ENCODE peak calls at places on chromosome X, in nine cellular contexts. One of them, this sample, is unnamed.

GRCh38 chrX:66012094-66012534 is 27.8 kb downstream of the VSIG4 start:
- DNase-seq in stimulated activated CD4-positive, alpha-beta T cell treated with anti-CD3 and anti-CD28 coated beads, Interleukin-2, amount 100 ng/mL, for 48 hours: no peak
- DNase-seq in M059J: no peak
- DNase-seq in iris pigment epithelial cell: no peak
- DNase-seq in CD8-positive, alpha-beta T cell: no peak
- DNase-seq in smooth muscle cell of the brain vasculature: no peak
- DNase-seq in neural progenitor cell: no peak
- DNase-seq in lower lobe of right lung: no peak
- DNase-seq in cerebellar cortex: no peak
- DNase-seq in this sample: peak; percentile 0

GRCh38 chrX:129145898-129146297 is 377.4 kb downstream of the SMARCA1 start:
- DNase-seq in stimulated activated CD4-positive, alpha-beta T cell treated with anti-CD3 and anti-CD28 coated beads, Interleukin-2, amount 100 ng/mL, for 48 hours: no peak
- DNase-seq in M059J: no peak
- DNase-seq in iris pigment epithelial cell: no peak
- DNase-seq in CD8-positive, alpha-beta T cell: no peak
- DNase-seq in smooth muscle cell of the brain vasculature: no peak
- DNase-seq in neural progenitor cell: no peak
- DNase-seq in lower lobe of right lung: no peak
- DNase-seq in cerebellar cortex: no peak
- DNase-seq in this sample: no peak

GRCh38 chrX:46642145-46642544 is 68.6 kb downstream of the CHST7 start:
- DNase-seq in stimulated activated CD4-positive, alpha-beta T cell treated with anti-CD3 and anti-CD28 coated beads, Interleukin-2, amount 100 ng/mL, for 48 hours: peak; percentile 4
- DNase-seq in M059J: peak; percentile 36
- DNase-seq in iris pigment epithelial cell: no peak
- DNase-seq in CD8-positive, alpha-beta T cell: no peak
- DNase-seq in smooth muscle cell of the brain vasculature: no peak
- DNase-seq in neural progenitor cell: peak; percentile 12
- DNase-seq in lower lobe of right lung: no peak
- DNase-seq in cerebellar cortex: peak; percentile 31
- DNase-seq in this sample: no peak

GRCh38 chrX:115448146-115448545 is 112.8 kb upstream of the PLS3 start:
- DNase-seq in stimulated activated CD4-positive, alpha-beta T cell treated with anti-CD3 and anti-CD28 coated beads, Interleukin-2, amount 100 ng/mL, for 48 hours: no peak
- DNase-seq in M059J: no peak
- DNase-seq in iris pigment epithelial cell: no peak
- DNase-seq in CD8-positive, alpha-beta T cell: no peak
- DNase-seq in smooth muscle cell of the brain vasculature: no peak
- DNase-seq in neural progenitor cell: no peak
- DNase-seq in lower lobe of right lung: no peak
- DNase-seq in cerebellar cortex: no peak
- DNase-seq in this sample: no peak

GRCh38 chrX:28586891-28587635 is at the start of gene IL1RAPL1:
- DNase-seq in stimulated activated CD4-positive, alpha-beta T cell treated with anti-CD3 and anti-CD28 coated beads, Interleukin-2, amount 100 ng/mL, for 48 hours: no peak
- DNase-seq in M059J: peak; percentile 52
- DNase-seq in iris pigment epithelial cell: peak; percentile 77
- DNase-seq in CD8-positive, alpha-beta T cell: no peak
- DNase-seq in smooth muscle cell of the brain vasculature: no peak
- DNase-seq in neural progenitor cell: peak; percentile 42
- DNase-seq in lower lobe of right lung: no peak
- DNase-seq in cerebellar cortex: peak; percentile 82
- DNase-seq in this sample: no peak

GRCh38 chrX:135391734-135392133 is 30.0 kb upstream of the SMIM10L2A start:
- DNase-seq in stimulated activated CD4-positive, alpha-beta T cell treated with anti-CD3 and anti-CD28 coated beads, Interleukin-2, amount 100 ng/mL, for 48 hours: no peak
- DNase-seq in M059J: no peak
- DNase-seq in iris pigment epithelial cell: no peak
- DNase-seq in CD8-positive, alpha-beta T cell: no peak
- DNase-seq in smooth muscle cell of the brain vasculature: no peak
- DNase-seq in neural progenitor cell: no peak
- DNase-seq in lower lobe of right lung: no peak
- DNase-seq in cerebellar cortex: no peak
- DNase-seq in this sample: no peak

GRCh38 chrX:86507337-86507736 is 359.1 kb downstream of the DACH2 start:
- DNase-seq in stimulated activated CD4-positive, alpha-beta T cell treated with anti-CD3 and anti-CD28 coated beads, Interleukin-2, amount 100 ng/mL, for 48 hours: no peak
- DNase-seq in M059J: no peak
- DNase-seq in iris pigment epithelial cell: no peak
- DNase-seq in CD8-positive, alpha-beta T cell: no peak
- DNase-seq in smooth muscle cell of the brain vasculature: no peak
- DNase-seq in neural progenitor cell: peak; percentile 4
- DNase-seq in lower lobe of right lung: no peak
- DNase-seq in cerebellar cortex: no peak
- DNase-seq in this sample: no peak

GRCh38 chrX:77431227-77431626 is 16.0 kb upstream of the FGF16 start:
- DNase-seq in stimulated activated CD4-positive, alpha-beta T cell treated with anti-CD3 and anti-CD28 coated beads, Interleukin-2, amount 100 ng/mL, for 48 hours: no peak
- DNase-seq in M059J: peak; percentile 69
- DNase-seq in iris pigment epithelial cell: no peak
- DNase-seq in CD8-positive, alpha-beta T cell: no peak
- DNase-seq in smooth muscle cell of the brain vasculature: peak; percentile 15
- DNase-seq in neural progenitor cell: no peak
- DNase-seq in lower lobe of right lung: no peak
- DNase-seq in cerebellar cortex: no peak
- DNase-seq in this sample: no peak

GRCh38 chrX:40209951-40210617 is 112.3 kb upstream of the BCOR start:
- DNase-seq in stimulated activated CD4-positive, alpha-beta T cell treated with anti-CD3 and anti-CD28 coated beads, Interleukin-2, amount 100 ng/mL, for 48 hours: no peak
- DNase-seq in M059J: peak; percentile 60
- DNase-seq in iris pigment epithelial cell: peak; percentile 40
- DNase-seq in CD8-positive, alpha-beta T cell: no peak
- DNase-seq in smooth muscle cell of the brain vasculature: no peak
- DNase-seq in neural progenitor cell: no peak
- DNase-seq in lower lobe of right lung: no peak
- DNase-seq in cerebellar cortex: no peak
- DNase-seq in this sample: no peak

GRCh38 chrX:111040377-111041017 is 55.5 kb upstream of the PAK3 start:
- DNase-seq in stimulated activated CD4-positive, alpha-beta T cell treated with anti-CD3 and anti-CD28 coated beads, Interleukin-2, amount 100 ng/mL, for 48 hours: no peak
- DNase-seq in M059J: peak; percentile 81
- DNase-seq in iris pigment epithelial cell: peak; percentile 57
- DNase-seq in CD8-positive, alpha-beta T cell: no peak
- DNase-seq in smooth muscle cell of the brain vasculature: no peak
- DNase-seq in neural progenitor cell: no peak
- DNase-seq in lower lobe of right lung: no peak
- DNase-seq in cerebellar cortex: no peak
- DNase-seq in this sample: no peak

This sample was measured in T-cell.